ENCODE peak calls at places on chromosomes 7 and 10, in seven cellular contexts. One of them, this sample, is unnamed.

GRCh38 chr7:122886357-122887081 is at the start of gene CADPS2:
- DNase-seq in PC-9: peak; percentile 77
- DNase-seq in GM23338: peak; percentile 85
- DNase-seq in endothelial cell of umbilical vein: peak; percentile 92
- DNase-seq in GM23248: peak; percentile 81
- DNase-seq in MM.1S: peak; percentile 98
- DNase-seq in adrenal gland: peak; percentile 95
- DNase-seq in this sample: peak; percentile 71

GRCh38 chr10:116886772-116887171 is 37.5 kb downstream of the ENO4 start:
- DNase-seq in PC-9: no peak
- DNase-seq in MM.1S: no peak
- DNase-seq in GM23248: no peak
- DNase-seq in GM23338: no peak
- DNase-seq in adrenal gland: no peak
- DNase-seq in endothelial cell of umbilical vein: no peak
- DNase-seq in this sample: no peak

GRCh38 chr7:80078159-80078731 is 56.4 kb upstream of the GNAI1 start:
- DNase-seq in GM23338: no peak
- DNase-seq in PC-9: no peak
- DNase-seq in adrenal gland: no peak
- DNase-seq in MM.1S: peak; percentile 26
- DNase-seq in GM23248: peak; percentile 50
- DNase-seq in endothelial cell of umbilical vein: peak; percentile 48
- DNase-seq in this sample: peak; percentile 61

GRCh38 chr7:157769870-157770213 is 433.0 kb downstream of the DNAJB6 start:
- DNase-seq in MM.1S: no peak
- DNase-seq in GM23248: no peak
- DNase-seq in GM23338: no peak
- DNase-seq in adrenal gland: no peak
- DNase-seq in PC-9: no peak
- DNase-seq in endothelial cell of umbilical vein: no peak
- DNase-seq in this sample: no peak

GRCh38 chr7:105885386-105886111 is 9.2 kb upstream of the ATXN7L1 start:
- DNase-seq in adrenal gland: peak; percentile 24
- DNase-seq in PC-9: no peak
- DNase-seq in GM23248: no peak
- DNase-seq in GM23338: no peak
- DNase-seq in endothelial cell of umbilical vein: peak; percentile 60
- DNase-seq in MM.1S: no peak
- DNase-seq in this sample: no peak

GRCh38 chr7:140541513-140542192 is 62.3 kb upstream of the MKRN1 start:
- DNase-seq in PC-9: peak; percentile 68
- DNase-seq in MM.1S: no peak
- DNase-seq in GM23338: peak; percentile 96
- DNase-seq in adrenal gland: peak; percentile 87
- DNase-seq in GM23248: peak; percentile 94
- DNase-seq in endothelial cell of umbilical vein: peak; percentile 25
- DNase-seq in this sample: peak; percentile 87

GRCh38 chr10:31145986-31146385 is 114.3 kb upstream of the ZNF438 start:
- DNase-seq in GM23338: no peak
- DNase-seq in MM.1S: no peak
- DNase-seq in PC-9: no peak
- DNase-seq in GM23248: no peak
- DNase-seq in adrenal gland: no peak
- DNase-seq in endothelial cell of umbilical vein: no peak
- DNase-seq in this sample: no peak

GRCh38 chr7:18901351-18901750 is 216.1 kb downstream of the TWIST1 start:
- DNase-seq in endothelial cell of umbilical vein: no peak
- DNase-seq in GM23338: no peak
- DNase-seq in adrenal gland: no peak
- DNase-seq in MM.1S: no peak
- DNase-seq in GM23248: no peak
- DNase-seq in PC-9: no peak
- DNase-seq in this sample: no peak

GRCh38 chr7:8418627-8419245 is 14.7 kb upstream of the NXPH1 start:
- DNase-seq in GM23338: peak; percentile 90
- DNase-seq in endothelial cell of umbilical vein: peak; percentile 56
- DNase-seq in PC-9: peak; percentile 62
- DNase-seq in adrenal gland: peak; percentile 37
- DNase-seq in MM.1S: peak; percentile 66
- DNase-seq in GM23248: peak; percentile 73
- DNase-seq in this sample: peak; percentile 70

GRCh38 chr7:158864507-158864820 is 8.1 kb downstream of the DYNC2I1 start:
- DNase-seq in GM23338: no peak
- DNase-seq in PC-9: no peak
- DNase-seq in endothelial cell of umbilical vein: no peak
- DNase-seq in MM.1S: no peak
- DNase-seq in adrenal gland: no peak
- DNase-seq in GM23248: no peak
- DNase-seq in this sample: no peak
- H3K4me3 ChIP-seq in GM23338: peak overlapping the region; percentile 57
- H3K4me3 ChIP-seq in PC-9: peak overlapping the region; percentile 51
- H3K4me3 ChIP-seq in endothelial cell of umbilical vein: no peak overlapping the region
- H3K4me3 ChIP-seq in MM.1S: no peak overlapping the region
- H3K4me3 ChIP-seq in adrenal gland: peak overlapping the region; percentile 63
- H3K4me3 ChIP-seq in GM23248: peak overlapping the region; percentile 68
- H3K4me3 ChIP-seq in this sample: peak overlapping the region; percentile 55

DNA sequence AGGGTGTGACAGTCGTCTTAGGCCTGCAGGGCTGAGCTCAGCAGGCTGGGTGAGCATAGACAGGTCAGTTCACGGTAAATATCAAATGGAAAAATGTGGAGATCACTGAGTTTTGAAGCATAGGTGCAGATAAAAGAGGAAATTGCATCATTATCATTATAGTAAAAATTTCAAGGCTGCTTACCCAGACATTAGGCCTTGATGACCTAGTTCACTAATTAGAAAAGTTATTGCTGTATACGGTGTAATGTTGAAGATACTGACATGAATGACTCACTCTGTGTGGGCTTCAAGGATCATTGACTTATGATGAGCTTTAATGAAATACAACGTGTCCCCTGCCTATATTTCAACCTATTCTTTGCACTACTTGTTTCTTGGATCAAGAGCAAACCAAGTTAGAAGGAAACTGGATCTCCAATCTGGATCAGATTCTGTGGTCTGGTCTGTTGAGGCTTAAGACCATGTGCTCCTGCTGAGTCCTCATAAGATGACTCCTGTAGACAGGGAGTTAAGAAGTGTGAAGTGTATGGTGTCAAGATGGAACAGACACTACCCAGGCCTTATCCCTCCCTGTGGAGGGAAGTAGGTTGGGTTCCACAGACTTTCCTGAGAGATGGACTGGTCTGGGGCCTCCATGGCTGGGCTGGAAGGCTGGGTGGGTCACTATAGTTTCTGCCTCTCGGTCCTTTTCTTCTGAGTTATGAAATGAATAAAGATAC is 3.6 kb downstream of the OR2F2 start:
- DNase-seq in PC-9: no peak
- DNase-seq in adrenal gland: no peak
- DNase-seq in endothelial cell of umbilical vein: no peak
- DNase-seq in GM23248: no peak
- DNase-seq in MM.1S: no peak
- DNase-seq in GM23338: no peak
- DNase-seq in this sample: no peak
- H3K27me3 ChIP-seq in PC-9: no peaks in the 10 kb centered on the region
- H3K27me3 ChIP-seq in adrenal gland: no peaks in the 10 kb centered on the region
- H3K27me3 ChIP-seq in endothelial cell of umbilical vein: no peaks in the 10 kb centered on the region
- H3K27me3 ChIP-seq in GM23248: no peaks in the 10 kb centered on the region
- H3K27me3 ChIP-seq in MM.1S: no peaks in the 10 kb centered on the region
- H3K27me3 ChIP-seq in GM23338: no peaks in the 10 kb centered on the region
- H3K27me3 ChIP-seq in this sample: no peaks in the 10 kb centered on the region

GRCh38 chr10:3807928-3808496 is 23.0 kb upstream of the KLF6 start:
- DNase-seq in GM23248: no peak
- DNase-seq in adrenal gland: no peak
- DNase-seq in MM.1S: no peak
- DNase-seq in endothelial cell of umbilical vein: no peak
- DNase-seq in GM23338: no peak
- DNase-seq in PC-9: no peak
- DNase-seq in this sample: no peak

GRCh38 chr10:3806603-3807002 is 21.6 kb upstream of the KLF6 start:
- DNase-seq in MM.1S: no peak
- DNase-seq in PC-9: peak; percentile 92
- DNase-seq in GM23248: peak; percentile 98
- DNase-seq in endothelial cell of umbilical vein: peak; percentile 89
- DNase-seq in adrenal gland: no peak
- DNase-seq in GM23338: no peak
- DNase-seq in this sample: peak; percentile 83

GRCh38 chr10:3805791-3806381 is 20.9 kb upstream of the KLF6 start:
- DNase-seq in PC-9: peak; percentile 83
- DNase-seq in GM23338: no peak
- DNase-seq in MM.1S: peak; percentile 95
- DNase-seq in adrenal gland: no peak
- DNase-seq in endothelial cell of umbilical vein: peak; percentile 96
- DNase-seq in GM23248: peak; percentile 93
- DNase-seq in this sample: peak; percentile 77

GRCh38 chr10:3808689-3809199 is 23.7 kb upstream of the KLF6 start:
- DNase-seq in adrenal gland: no peak
- DNase-seq in GM23248: no peak
- DNase-seq in MM.1S: no peak
- DNase-seq in PC-9: no peak
- DNase-seq in endothelial cell of umbilical vein: peak; percentile 13
- DNase-seq in GM23338: no peak
- DNase-seq in this sample: no peak

DNA sequence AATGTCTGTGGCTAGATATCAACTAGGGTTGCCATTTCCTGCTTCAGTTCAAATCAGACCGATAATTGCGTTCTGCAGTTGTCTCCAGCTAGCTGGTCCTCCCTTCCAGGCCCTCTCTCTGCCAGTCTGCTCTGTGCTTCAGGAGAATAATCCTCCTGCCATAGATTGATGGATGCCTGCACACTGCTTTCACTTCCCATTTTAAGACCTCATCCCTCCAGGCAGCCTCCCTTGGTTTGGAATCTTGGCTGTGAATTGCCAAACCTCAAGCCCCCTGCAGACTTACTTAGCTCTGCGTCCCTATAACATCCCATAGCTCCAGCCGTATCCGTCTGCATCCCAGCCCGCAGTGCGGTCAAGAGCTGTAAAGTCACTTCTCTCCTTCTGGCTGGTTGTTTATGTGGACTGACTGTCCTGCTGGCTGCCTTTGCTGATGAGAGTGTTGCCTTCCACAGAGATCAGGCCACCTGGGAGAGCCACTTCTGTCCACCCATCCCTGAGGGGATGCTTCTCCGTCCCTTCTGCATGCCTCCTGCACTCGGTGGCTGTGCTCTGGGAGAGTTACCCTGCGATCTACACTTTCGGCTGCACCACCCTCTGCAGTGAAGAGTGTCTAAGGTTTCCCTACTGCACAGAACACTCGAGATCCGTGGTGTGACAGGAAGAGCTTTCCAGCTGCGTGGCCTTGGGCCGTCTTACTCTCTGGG is 22.4 kb upstream of the KLF6 start:
- DNase-seq in GM23338: peak; percentile 34
- DNase-seq in endothelial cell of umbilical vein: peak; percentile 10
- DNase-seq in adrenal gland: no peak
- DNase-seq in PC-9: no peak
- DNase-seq in GM23248: no peak
- DNase-seq in MM.1S: no peak
- DNase-seq in this sample: no peak
- H3K4me1 ChIP-seq in GM23338: peaks cover 10% of the 10 kb centered on the region
- H3K4me1 ChIP-seq in endothelial cell of umbilical vein: peaks cover 81% of the 10 kb centered on the region
- H3K4me1 ChIP-seq in adrenal gland: peaks cover 26% of the 10 kb centered on the region
- H3K4me1 ChIP-seq in PC-9: peaks cover 77% of the 10 kb centered on the region
- H3K4me1 ChIP-seq in GM23248: peaks cover 68% of the 10 kb centered on the region
- H3K4me1 ChIP-seq in MM.1S: peaks cover 52% of the 10 kb centered on the region
- H3K4me1 ChIP-seq in this sample: peaks cover 83% of the 10 kb centered on the region

GRCh38 chr10:18261660-18262292 is 121.6 kb downstream of the CACNB2 start:
- DNase-seq in MM.1S: no peak
- DNase-seq in PC-9: no peak
- DNase-seq in GM23338: no peak
- DNase-seq in adrenal gland: no peak
- DNase-seq in endothelial cell of umbilical vein: no peak
- DNase-seq in GM23248: peak; percentile 35
- DNase-seq in this sample: no peak
- H3K4me3 ChIP-seq in MM.1S: no peak overlapping the region
- H3K4me3 ChIP-seq in PC-9: no peak overlapping the region
- H3K4me3 ChIP-seq in GM23338: no peak overlapping the region
- H3K4me3 ChIP-seq in adrenal gland: no peak overlapping the region
- H3K4me3 ChIP-seq in endothelial cell of umbilical vein: no peak overlapping the region
- H3K4me3 ChIP-seq in GM23248: no peak overlapping the region
- H3K4me3 ChIP-seq in this sample: no peak overlapping the region

GRCh38 chr10:129966831-129967578 is 2.9 kb upstream of the EBF3 start:
- DNase-seq in GM23248: no peak
- DNase-seq in MM.1S: no peak
- DNase-seq in endothelial cell of umbilical vein: no peak
- DNase-seq in adrenal gland: no peak
- DNase-seq in GM23338: peak; percentile 76
- DNase-seq in PC-9: no peak
- DNase-seq in this sample: no peak

GRCh38 chr10:129965418-129965793 is 1.3 kb upstream of the EBF3 start:
- DNase-seq in GM23248: no peak
- DNase-seq in MM.1S: no peak
- DNase-seq in adrenal gland: no peak
- DNase-seq in GM23338: no peak
- DNase-seq in PC-9: no peak
- DNase-seq in endothelial cell of umbilical vein: no peak
- DNase-seq in this sample: no peak

GRCh38 chr10:129965940-129966339 is 1.9 kb upstream of the EBF3 start:
- DNase-seq in MM.1S: no peak
- DNase-seq in GM23338: no peak
- DNase-seq in endothelial cell of umbilical vein: no peak
- DNase-seq in PC-9: no peak
- DNase-seq in adrenal gland: no peak
- DNase-seq in GM23248: no peak
- DNase-seq in this sample: no peak

GRCh38 chr10:129967579-129968019 is 3.5 kb upstream of the EBF3 start:
- DNase-seq in GM23248: no peak
- DNase-seq in GM23338: peak; percentile 34
- DNase-seq in adrenal gland: no peak
- DNase-seq in PC-9: no peak
- DNase-seq in MM.1S: no peak
- DNase-seq in endothelial cell of umbilical vein: no peak
- DNase-seq in this sample: no peak

GRCh38 chr10:129966370-129966769 is 2.3 kb upstream of the EBF3 start:
- DNase-seq in adrenal gland: no peak
- DNase-seq in GM23248: no peak
- DNase-seq in endothelial cell of umbilical vein: no peak
- DNase-seq in PC-9: no peak
- DNase-seq in GM23338: no peak
- DNase-seq in MM.1S: no peak
- DNase-seq in this sample: no peak
- H3K27me3 ChIP-seq in adrenal gland: peaks cover 95% of the 10 kb centered on the region
- H3K27me3 ChIP-seq in GM23248: peaks cover 81% of the 10 kb centered on the region
- H3K27me3 ChIP-seq in endothelial cell of umbilical vein: peaks cover 87% of the 10 kb centered on the region
- H3K27me3 ChIP-seq in PC-9: no peaks in the 10 kb centered on the region
- H3K27me3 ChIP-seq in GM23338: peaks cover 98% of the 10 kb centered on the region
- H3K27me3 ChIP-seq in MM.1S: no peaks in the 10 kb centered on the region
- H3K27me3 ChIP-seq in this sample: peaks cover 87% of the 10 kb centered on the region

GRCh38 chr10:124071141-124071540 is 22.3 kb downstream of the CHST15 start:
- DNase-seq in endothelial cell of umbilical vein: no peak
- DNase-seq in MM.1S: peak; percentile 21
- DNase-seq in PC-9: no peak
- DNase-seq in GM23248: no peak
- DNase-seq in adrenal gland: no peak
- DNase-seq in GM23338: no peak
- DNase-seq in this sample: no peak
- H3K4me1 ChIP-seq in endothelial cell of umbilical vein: no peaks in the 10 kb centered on the region
- H3K4me1 ChIP-seq in MM.1S: peaks cover 98% of the 10 kb centered on the region
- H3K4me1 ChIP-seq in PC-9: no peaks in the 10 kb centered on the region
- H3K4me1 ChIP-seq in GM23248: no peaks in the 10 kb centered on the region
- H3K4me1 ChIP-seq in adrenal gland: peaks cover 43% of the 10 kb centered on the region
- H3K4me1 ChIP-seq in GM23338: peaks cover 30% of the 10 kb centered on the region
- H3K4me1 ChIP-seq in this sample: peaks cover 1% of the 10 kb centered on the region

This sample was measured in PC-3.